ENCODE peak calls at places on chromosomes 16 and 17, in seven cellular contexts. C is uterus, N is ascending aorta, A is GM23338, E is left lung, J is psoas muscle, P is PC-9. M is an unnamed sample.

GRCh38 chr16:31186930-31187807 is 7.2 kb downstream of the FUS start:
- DNase-seq in C (no peak), N (no peak), P (no peak), E (no peak), A (no peak), J (no peak), M (no peak)

GRCh38 chr16:7369181-7369580 is 36.5 kb downstream of the RBFOX1 start:
- DNase-seq in J (no peak), N (no peak), P (no peak), C (no peak), E (no peak), A (no peak), M (no peak)

GRCh38 chr17:39134878-39135277 is 16.6 kb downstream of the PLXDC1 start:
- DNase-seq in N (no peak), E (no peak), P (no peak), J (peak), A (no peak), C (no peak), M (no peak)

GRCh38 chr17:46072998-46073397 is 73.9 kb downstream of the STH start:
- DNase-seq in P (no peak), A (peak), N (no peak), E (no peak), J (no peak), C (no peak), M (no peak)

GRCh38 chr17:75191584-75191983 is 8.8 kb upstream of the SUMO2 start:
- DNase-seq in C (no peak), N (no peak), E (no peak), P (no peak), A (no peak), J (no peak), M (no peak)

GRCh38 chr17:75742337-75742736 is 21.1 kb downstream of the ITGB4 start:
- DNase-seq in J (no peak), A (no peak), P (no peak), C (no peak), N (no peak), E (no peak), M (no peak)

GRCh38 chr16:74320707-74321106 is 24.1 kb downstream of the PSMD7 start:
- DNase-seq in C (no peak), J (no peak), N (no peak), A (no peak), P (no peak), E (no peak), M (no peak)

GRCh38 chr16:48014349-48015135 is 141.3 kb downstream of the ABCC12 start:
- DNase-seq in A (peak), N (no peak), E (no peak), P (peak), J (no peak), C (no peak), M (no peak)

GRCh38 chr16:73527191-73527590 is 479.3 kb upstream of the ZFHX3 start:
- DNase-seq in C (no peak), E (no peak), J (no peak), A (no peak), N (no peak), P (no peak), M (no peak)

GRCh38 chr16:27259710-27260109 is 8.9 kb downstream of the NSMCE1 start:
- DNase-seq in N (no peak), P (no peak), J (no peak), A (no peak), E (no peak), C (no peak), M (no peak)

GRCh38 chr17:2214887-2215615 is 88.5 kb downstream of the SMG6 start:
- DNase-seq in E (no peak), A (no peak), N (peak), C (peak), P (no peak), J (peak), M (no peak)

GRCh38 chr16:30567160-30567990 is 4.1 kb downstream of the ZNF688 start:
- DNase-seq in P (no peak), C (no peak), E (no peak), A (no peak), N (no peak), J (no peak), M (no peak)

GRCh38 chr16:69131749-69132423 is 502 bp downstream of the CHTF8 start:
- DNase-seq in A (peak), C (peak), J (peak), P (peak), N (peak), E (peak), M (peak)

GRCh38 chr16:81316176-81316496 is 1.4 kb downstream of the GAN start:
- DNase-seq in E (no peak), C (no peak), P (no peak), A (no peak), N (no peak), J (no peak), M (no peak)

GRCh38 chr16:81314603-81315270 is at the start of gene GAN:
- DNase-seq in N (peak), A (peak), C (peak), P (peak), E (peak), J (peak), M (peak)

GRCh38 chr16:81318711-81319110 is 3.9 kb downstream of the GAN start:
- DNase-seq in N (no peak), J (no peak), E (no peak), C (no peak), A (peak), P (no peak), M (no peak)

GRCh38 chr16:81313731-81314602 is 795 bp upstream of the GAN start:
- DNase-seq in A (peak), N (no peak), E (no peak), C (no peak), J (no peak), P (no peak), M (no peak)

DNA sequence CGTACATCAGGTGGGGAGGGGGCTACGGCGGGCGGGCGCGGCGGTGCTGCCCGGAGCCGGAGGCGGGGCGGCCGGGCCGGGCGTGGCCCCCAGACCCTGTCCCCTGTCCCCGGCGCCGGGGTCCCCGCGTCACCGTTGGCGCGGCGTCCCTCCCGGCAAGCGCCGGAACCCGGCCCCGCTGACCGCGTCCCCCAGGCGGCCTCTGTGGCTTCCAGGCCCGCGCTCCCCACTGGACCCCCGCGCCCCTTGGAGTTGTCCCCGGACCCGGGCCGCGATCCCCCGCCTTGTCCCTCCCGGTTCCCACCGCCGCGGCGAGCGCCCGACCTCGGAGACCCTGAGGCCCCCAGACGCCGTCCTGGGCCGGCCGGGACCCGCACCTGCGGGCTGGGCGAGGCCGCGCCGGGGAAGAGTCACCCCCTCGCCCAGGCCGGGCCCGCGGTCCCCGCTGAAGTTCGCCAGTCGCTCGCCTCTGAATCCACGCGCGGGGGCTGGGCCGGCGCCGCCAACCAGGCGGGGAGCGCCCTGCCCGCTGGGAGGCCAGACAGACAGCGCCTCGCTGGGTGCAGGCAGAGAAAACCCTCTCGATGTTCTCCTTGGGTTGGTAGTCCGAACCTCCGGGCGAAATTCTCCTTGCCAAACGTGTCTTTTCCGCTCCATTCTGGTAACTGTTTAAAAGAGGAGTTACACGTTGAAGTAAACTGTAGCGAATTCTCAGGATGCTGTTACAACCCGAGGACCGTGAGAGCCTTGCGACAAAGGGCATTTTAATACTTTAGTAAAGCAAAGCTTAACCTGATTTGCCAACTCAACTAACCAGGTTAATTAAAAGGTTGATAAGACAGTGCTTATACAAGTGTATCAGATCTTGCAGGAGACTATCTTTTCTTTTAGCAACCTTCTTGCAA is 761 bp downstream of the GAN start:
- DNase-seq in A (peak), N (peak), C (peak), E (peak), P (peak), J (peak), M (no peak)
- TF ChIP-seq CTCF in A (no peak), N (no peak), C (peak), E (no peak), P (no peak), J (no peak), M (no peak)

GRCh38 chr17:49496183-49496865 is 1.2 kb downstream of the NGFR start:
- DNase-seq in A (peak), C (peak), E (peak), N (peak), J (peak), P (peak), M (peak)
- TF ChIP-seq CTCF in A (peak), C (peak), E (peak), N (peak), J (peak), P (peak), M (peak)

DNA sequence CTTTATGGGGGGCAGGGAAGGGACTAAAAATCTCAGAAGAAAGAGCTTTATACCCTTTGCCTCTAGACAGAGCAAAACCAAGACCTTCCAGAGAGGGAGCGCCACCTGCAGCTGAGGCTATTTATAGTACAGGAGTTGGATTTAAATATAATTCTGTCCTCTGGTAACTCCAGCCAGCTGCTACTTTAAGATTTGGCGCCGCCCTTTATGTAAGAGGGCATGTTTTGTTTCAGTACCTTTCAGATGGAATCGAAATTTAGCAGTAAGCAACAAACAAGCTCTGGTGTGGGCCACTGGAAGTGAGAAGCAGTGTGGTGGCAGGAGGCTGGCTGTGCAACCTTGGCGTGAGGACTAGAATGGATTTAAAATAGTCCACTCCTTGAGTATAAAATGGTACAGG is 5.2 kb upstream of the GUCY2D start:
- DNase-seq in J (no peak), A (peak), E (no peak), P (peak), C (no peak), N (no peak), M (no peak)
- TF ChIP-seq CTCF in J (peak), A (peak), E (peak), P (peak), C (peak), N (no peak), M (peak)

DNA sequence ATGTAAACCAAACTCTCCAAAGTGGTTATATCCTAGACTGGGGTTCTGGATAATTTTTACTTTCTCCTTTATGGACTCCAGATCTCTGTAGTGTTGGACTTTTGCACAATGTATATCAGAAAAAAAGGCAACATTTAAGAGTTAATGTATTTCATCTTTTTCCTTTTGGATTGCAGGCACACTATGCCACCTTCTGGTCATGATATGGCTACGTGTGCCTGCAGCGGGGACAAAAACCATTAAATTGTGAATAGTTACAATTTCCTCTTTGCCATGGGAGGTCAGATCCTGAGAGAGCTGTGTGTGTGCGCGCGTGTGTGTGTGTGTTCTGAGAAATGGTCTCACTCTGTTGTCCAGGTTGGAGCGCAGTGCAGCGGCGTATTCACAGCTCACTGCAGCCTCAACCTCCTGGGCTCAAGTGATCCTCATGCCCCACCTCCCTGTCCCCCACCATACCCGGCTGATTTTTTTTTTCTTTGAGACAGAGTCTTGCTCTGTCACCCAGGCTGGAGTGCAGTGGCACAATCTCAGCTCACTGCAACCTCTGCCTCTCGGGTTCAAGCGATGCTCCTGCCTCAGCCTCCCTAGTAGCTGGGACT is 4.3 kb upstream of the SGF29 start:
- DNase-seq in J (no peak), N (no peak), E (no peak), A (peak), P (peak), C (no peak), M (no peak)
- TF ChIP-seq CTCF in J (peak), N (peak), E (peak), A (peak), P (peak), C (peak), M (peak)

GRCh38 chr17:78173025-78173715 is 4.8 kb downstream of the SYNGR2 start:
- DNase-seq in J (no peak), N (no peak), P (no peak), C (peak), A (no peak), E (no peak), M (no peak)

GRCh38 chr17:78170692-78171590 is 2.6 kb downstream of the SYNGR2 start:
- DNase-seq in P (no peak), A (no peak), N (no peak), J (no peak), C (no peak), E (no peak), M (no peak)

GRCh38 chr17:78174870-78175642 is 6.7 kb downstream of the SYNGR2 start:
- DNase-seq in C (no peak), E (no peak), P (no peak), N (no peak), J (peak), A (peak), M (no peak)

GRCh38 chr17:78174332-78174869 is 6.0 kb downstream of the SYNGR2 start:
- DNase-seq in A (no peak), C (peak), J (peak), P (peak), E (peak), N (peak), M (no peak)

DNA sequence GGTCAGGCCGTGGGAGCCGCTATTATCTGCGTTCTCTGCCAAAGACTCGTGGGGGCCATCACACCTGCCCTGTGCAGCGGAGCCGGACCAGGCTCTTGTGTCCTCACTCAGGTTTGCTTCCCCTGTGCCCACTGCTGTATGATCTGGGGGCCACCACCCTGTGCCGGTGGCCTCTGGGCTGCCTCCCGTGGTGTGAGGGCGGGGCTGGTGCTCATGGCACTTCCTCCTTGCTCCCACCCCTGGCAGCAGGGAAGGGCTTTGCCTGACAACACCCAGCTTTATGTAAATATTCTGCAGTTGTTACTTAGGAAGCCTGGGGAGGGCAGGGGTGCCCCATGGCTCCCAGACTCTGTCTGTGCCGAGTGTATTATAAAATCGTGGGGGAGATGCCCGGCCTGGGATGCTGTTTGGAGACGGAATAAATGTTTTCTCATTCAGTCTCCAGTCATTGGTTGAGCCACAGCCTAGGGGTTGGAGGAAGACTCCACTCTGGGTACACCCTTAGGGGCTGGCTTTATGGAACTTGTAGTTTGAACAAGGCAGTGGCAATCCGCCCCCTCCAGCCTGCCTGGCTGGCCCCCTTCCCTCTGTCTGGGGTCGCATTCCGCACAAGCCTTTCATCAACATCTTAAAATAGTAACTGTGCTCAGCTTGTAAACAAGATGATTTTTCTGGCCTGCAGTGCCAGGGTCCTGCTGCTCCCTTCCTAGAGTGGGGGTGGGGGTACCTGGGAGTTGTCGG is 4.1 kb downstream of the SYNGR2 start:
- DNase-seq in P (peak), E (peak), A (no peak), C (peak), J (peak), N (peak), M (no peak)
- TF ChIP-seq CTCF in P (no peak), E (no peak), A (no peak), C (no peak), J (no peak), N (no peak), M (no peak)

GRCh38 chr16:85274501-85274900 is 162.2 kb upstream of the CIBAR2 start:
- DNase-seq in J (no peak), A (no peak), P (no peak), N (no peak), C (no peak), E (no peak), M (no peak)
- TF ChIP-seq CTCF in J (no peak), A (no peak), P (no peak), N (no peak), C (no peak), E (no peak), M (no peak)

GRCh38 chr17:79459846-79460245 is 151.0 kb downstream of the RBFOX3 start:
- DNase-seq in N (no peak), A (no peak), J (no peak), E (no peak), P (no peak), C (no peak), M (no peak)
- TF ChIP-seq CTCF in N (no peak), A (no peak), J (no peak), E (no peak), P (no peak), C (no peak), M (no peak)

GRCh38 chr16:54390095-54390494 is 103.5 kb upstream of the IRX3 start:
- DNase-seq in P (no peak), C (no peak), A (no peak), N (no peak), J (no peak), E (no peak), M (no peak)
- TF ChIP-seq CTCF in P (no peak), C (no peak), A (no peak), N (no peak), J (no peak), E (no peak), M (no peak)